ENCODE peak calls at places on chromosomes 5 and 9, in seven cellular contexts. W is non-pigmented ciliary epithelial cell, C is DMS153, V is H1, S is right cardiac atrium, Q is renal cortical epithelial cell, Z is GM03348. G is an unnamed sample.

GRCh38 chr9:108070861-108071260 is 581.3 kb upstream of the KLF4 start:
- DNase-seq in W (no peak), C (no peak), V (no peak), S (no peak), Q (no peak), Z (no peak), G (no peak)

GRCh38 chr9:3662671-3663070 is 136.9 kb upstream of the RFX3 start:
- DNase-seq in W (peak; percentile 38), C (no peak), V (no peak), S (no peak), Q (peak; percentile 33), Z (no peak), G (no peak)

GRCh38 chr5:43190755-43191603 is 1.0 kb upstream of the NIM1K start:
- DNase-seq in W (no peak), C (no peak), V (no peak), S (no peak), Q (peak; percentile 47), Z (peak; percentile 53), G (peak; percentile 29)

GRCh38 chr5:160042674-160043073 is 33.7 kb downstream of the TTC1 start:
- DNase-seq in W (no peak), C (no peak), V (no peak), S (no peak), Q (no peak), Z (no peak), G (no peak)

GRCh38 chr5:144315026-144315425 is 144.4 kb downstream of the KCTD16 start:
- DNase-seq in W (no peak), C (no peak), V (no peak), S (no peak), Q (no peak), Z (no peak), G (no peak)

GRCh38 chr9:19618816-19619215 is 170.0 kb downstream of the SLC24A2 start:
- DNase-seq in W (no peak), C (no peak), V (no peak), S (no peak), Q (no peak), Z (no peak), G (no peak)

GRCh38 chr5:151706906-151707305 is 20.2 kb upstream of the SPARC start:
- DNase-seq in W (no peak), C (no peak), V (no peak), S (no peak), Q (peak; percentile 88), Z (no peak), G (peak; percentile 90)

GRCh38 chr5:141846031-141846430 is 32.2 kb downstream of the PCDH1 start:
- DNase-seq in W (no peak), C (no peak), V (no peak), S (no peak), Q (no peak), Z (peak; percentile 39), G (no peak)